ENCODE peak calls at places on chromosome 12, in ten cellular contexts. One of them, this sample, is unnamed.

GRCh38 chr12:30219047-30219446 is 435.3 kb upstream of the TMTC1 start:
- DNase-seq in HCT116: no peak
- DNase-seq in CD8-positive, alpha-beta memory T cell: no peak
- DNase-seq in cardiac muscle cell: no peak
- DNase-seq in pancreas: no peak
- DNase-seq in CD8-positive, alpha-beta T cell: no peak
- DNase-seq in keratinocyte: no peak
- DNase-seq in upper lobe of right lung: no peak
- DNase-seq in dorsolateral prefrontal cortex: no peak
- DNase-seq in CD4-positive, alpha-beta memory T cell: no peak
- DNase-seq in this sample: no peak

GRCh38 chr12:25648460-25648859 is 95.4 kb upstream of the LMNTD1 start:
- DNase-seq in cardiac muscle cell: peak
- DNase-seq in HCT116: peak
- DNase-seq in CD8-positive, alpha-beta T cell: no peak
- DNase-seq in pancreas: no peak
- DNase-seq in keratinocyte: no peak
- DNase-seq in CD4-positive, alpha-beta memory T cell: no peak
- DNase-seq in dorsolateral prefrontal cortex: no peak
- DNase-seq in CD8-positive, alpha-beta memory T cell: no peak
- DNase-seq in upper lobe of right lung: no peak
- DNase-seq in this sample: no peak

GRCh38 chr12:41556176-41556575 is 368.1 kb downstream of the PDZRN4 start:
- DNase-seq in upper lobe of right lung: no peak
- DNase-seq in dorsolateral prefrontal cortex: no peak
- DNase-seq in CD4-positive, alpha-beta memory T cell: no peak
- DNase-seq in keratinocyte: no peak
- DNase-seq in CD8-positive, alpha-beta T cell: no peak
- DNase-seq in HCT116: no peak
- DNase-seq in cardiac muscle cell: no peak
- DNase-seq in pancreas: no peak
- DNase-seq in CD8-positive, alpha-beta memory T cell: no peak
- DNase-seq in this sample: no peak

GRCh38 chr12:124045671-124046070 is 72.7 kb downstream of the ZNF664 start:
- DNase-seq in pancreas: no peak
- DNase-seq in upper lobe of right lung: no peak
- DNase-seq in cardiac muscle cell: no peak
- DNase-seq in CD8-positive, alpha-beta T cell: no peak
- DNase-seq in keratinocyte: no peak
- DNase-seq in CD8-positive, alpha-beta memory T cell: no peak
- DNase-seq in dorsolateral prefrontal cortex: peak
- DNase-seq in HCT116: no peak
- DNase-seq in CD4-positive, alpha-beta memory T cell: no peak
- DNase-seq in this sample: no peak

GRCh38 chr12:104454997-104455396 is 1.8 kb upstream of the CHST11 start:
- DNase-seq in HCT116: peak
- DNase-seq in dorsolateral prefrontal cortex: no peak
- DNase-seq in pancreas: no peak
- DNase-seq in CD8-positive, alpha-beta T cell: no peak
- DNase-seq in CD8-positive, alpha-beta memory T cell: no peak
- DNase-seq in cardiac muscle cell: peak
- DNase-seq in upper lobe of right lung: no peak
- DNase-seq in keratinocyte: peak
- DNase-seq in CD4-positive, alpha-beta memory T cell: no peak
- DNase-seq in this sample: no peak

GRCh38 chr12:130571734-130572133 is 144.4 kb downstream of the RIMBP2 start:
- DNase-seq in dorsolateral prefrontal cortex: no peak
- DNase-seq in CD8-positive, alpha-beta memory T cell: no peak
- DNase-seq in CD4-positive, alpha-beta memory T cell: no peak
- DNase-seq in pancreas: no peak
- DNase-seq in upper lobe of right lung: no peak
- DNase-seq in cardiac muscle cell: no peak
- DNase-seq in CD8-positive, alpha-beta T cell: no peak
- DNase-seq in keratinocyte: no peak
- DNase-seq in HCT116: no peak
- DNase-seq in this sample: no peak

GRCh38 chr12:57185906-57186508 is 30.6 kb upstream of the NXPH4 start:
- DNase-seq in cardiac muscle cell: no peak
- DNase-seq in keratinocyte: no peak
- DNase-seq in dorsolateral prefrontal cortex: no peak
- DNase-seq in upper lobe of right lung: no peak
- DNase-seq in HCT116: no peak
- DNase-seq in CD4-positive, alpha-beta memory T cell: no peak
- DNase-seq in CD8-positive, alpha-beta T cell: no peak
- DNase-seq in CD8-positive, alpha-beta memory T cell: no peak
- DNase-seq in pancreas: no peak
- DNase-seq in this sample: no peak

GRCh38 chr12:46585854-46586621 is 213.5 kb upstream of the SLC38A2 start:
- DNase-seq in HCT116: peak
- DNase-seq in cardiac muscle cell: peak
- DNase-seq in dorsolateral prefrontal cortex: no peak
- DNase-seq in keratinocyte: no peak
- DNase-seq in CD8-positive, alpha-beta T cell: peak
- DNase-seq in pancreas: peak
- DNase-seq in upper lobe of right lung: peak
- DNase-seq in CD8-positive, alpha-beta memory T cell: no peak
- DNase-seq in CD4-positive, alpha-beta memory T cell: peak
- DNase-seq in this sample: no peak

GRCh38 chr12:2959508-2960431 is 573 bp downstream of the TEAD4 start:
- DNase-seq in CD8-positive, alpha-beta T cell: no peak
- DNase-seq in dorsolateral prefrontal cortex: no peak
- DNase-seq in CD8-positive, alpha-beta memory T cell: no peak
- DNase-seq in CD4-positive, alpha-beta memory T cell: no peak
- DNase-seq in keratinocyte: no peak
- DNase-seq in pancreas: peak
- DNase-seq in HCT116: no peak
- DNase-seq in cardiac muscle cell: peak
- DNase-seq in upper lobe of right lung: peak
- DNase-seq in this sample: peak

GRCh38 chr12:89345830-89346740 is 6.2 kb downstream of the DUSP6 start:
- DNase-seq in dorsolateral prefrontal cortex: no peak
- DNase-seq in CD4-positive, alpha-beta memory T cell: peak
- DNase-seq in upper lobe of right lung: peak
- DNase-seq in CD8-positive, alpha-beta T cell: peak
- DNase-seq in HCT116: peak
- DNase-seq in CD8-positive, alpha-beta memory T cell: peak
- DNase-seq in pancreas: peak
- DNase-seq in keratinocyte: no peak
- DNase-seq in cardiac muscle cell: peak
- DNase-seq in this sample: peak

GRCh38 chr12:120532701-120533238 is 1.4 kb upstream of the RNF10 start:
- DNase-seq in HCT116: no peak
- DNase-seq in cardiac muscle cell: no peak
- DNase-seq in pancreas: no peak
- DNase-seq in CD4-positive, alpha-beta memory T cell: no peak
- DNase-seq in keratinocyte: no peak
- DNase-seq in upper lobe of right lung: no peak
- DNase-seq in CD8-positive, alpha-beta T cell: no peak
- DNase-seq in CD8-positive, alpha-beta memory T cell: no peak
- DNase-seq in dorsolateral prefrontal cortex: no peak
- DNase-seq in this sample: no peak

GRCh38 chr12:102962532-102962931 is 5.1 kb downstream of the ASCL1 start:
- DNase-seq in CD4-positive, alpha-beta memory T cell: no peak
- DNase-seq in upper lobe of right lung: no peak
- DNase-seq in HCT116: no peak
- DNase-seq in CD8-positive, alpha-beta memory T cell: no peak
- DNase-seq in pancreas: no peak
- DNase-seq in dorsolateral prefrontal cortex: no peak
- DNase-seq in cardiac muscle cell: no peak
- DNase-seq in CD8-positive, alpha-beta T cell: no peak
- DNase-seq in keratinocyte: no peak
- DNase-seq in this sample: no peak

GRCh38 chr12:77152623-77153193 is 87.3 kb upstream of the E2F7 start:
- DNase-seq in keratinocyte: no peak
- DNase-seq in CD8-positive, alpha-beta memory T cell: no peak
- DNase-seq in pancreas: no peak
- DNase-seq in CD4-positive, alpha-beta memory T cell: no peak
- DNase-seq in upper lobe of right lung: no peak
- DNase-seq in cardiac muscle cell: peak
- DNase-seq in dorsolateral prefrontal cortex: no peak
- DNase-seq in HCT116: peak
- DNase-seq in CD8-positive, alpha-beta T cell: no peak
- DNase-seq in this sample: no peak

GRCh38 chr12:119208626-119209061 is 29.9 kb downstream of the HSPB8 start:
- DNase-seq in CD8-positive, alpha-beta T cell: no peak
- DNase-seq in cardiac muscle cell: peak
- DNase-seq in CD4-positive, alpha-beta memory T cell: no peak
- DNase-seq in dorsolateral prefrontal cortex: no peak
- DNase-seq in keratinocyte: no peak
- DNase-seq in upper lobe of right lung: no peak
- DNase-seq in pancreas: peak
- DNase-seq in CD8-positive, alpha-beta memory T cell: no peak
- DNase-seq in HCT116: no peak
- DNase-seq in this sample: peak

GRCh38 chr12:67471810-67472209 is 176.7 kb upstream of the DYRK2 start:
- DNase-seq in CD8-positive, alpha-beta T cell: no peak
- DNase-seq in dorsolateral prefrontal cortex: no peak
- DNase-seq in HCT116: no peak
- DNase-seq in upper lobe of right lung: no peak
- DNase-seq in CD4-positive, alpha-beta memory T cell: no peak
- DNase-seq in pancreas: no peak
- DNase-seq in keratinocyte: no peak
- DNase-seq in cardiac muscle cell: peak
- DNase-seq in CD8-positive, alpha-beta memory T cell: no peak
- DNase-seq in this sample: no peak

GRCh38 chr12:51118706-51119105 is 35.3 kb upstream of the CSRNP2 start:
- DNase-seq in upper lobe of right lung: no peak
- DNase-seq in dorsolateral prefrontal cortex: no peak
- DNase-seq in HCT116: peak
- DNase-seq in CD4-positive, alpha-beta memory T cell: no peak
- DNase-seq in cardiac muscle cell: peak
- DNase-seq in CD8-positive, alpha-beta memory T cell: no peak
- DNase-seq in keratinocyte: peak
- DNase-seq in pancreas: no peak
- DNase-seq in CD8-positive, alpha-beta T cell: no peak
- DNase-seq in this sample: no peak

GRCh38 chr12:2813573-2814185 is 1.2 kb downstream of the ITFG2 start:
- DNase-seq in CD4-positive, alpha-beta memory T cell: peak
- DNase-seq in dorsolateral prefrontal cortex: no peak
- DNase-seq in CD8-positive, alpha-beta memory T cell: peak
- DNase-seq in CD8-positive, alpha-beta T cell: peak
- DNase-seq in cardiac muscle cell: peak
- DNase-seq in pancreas: no peak
- DNase-seq in HCT116: peak
- DNase-seq in upper lobe of right lung: no peak
- DNase-seq in keratinocyte: no peak
- DNase-seq in this sample: no peak

GRCh38 chr12:31650927-31651326 is 8.6 kb upstream of the ETFBKMT start:
- DNase-seq in CD4-positive, alpha-beta memory T cell: no peak
- DNase-seq in dorsolateral prefrontal cortex: no peak
- DNase-seq in pancreas: peak
- DNase-seq in CD8-positive, alpha-beta memory T cell: no peak
- DNase-seq in keratinocyte: no peak
- DNase-seq in cardiac muscle cell: peak
- DNase-seq in upper lobe of right lung: no peak
- DNase-seq in HCT116: no peak
- DNase-seq in CD8-positive, alpha-beta T cell: no peak
- DNase-seq in this sample: no peak
- H3K27ac ChIP-seq in CD4-positive, alpha-beta memory T cell: no peak
- H3K27ac ChIP-seq in dorsolateral prefrontal cortex: no peak
- H3K27ac ChIP-seq in pancreas: no peak
- H3K27ac ChIP-seq in CD8-positive, alpha-beta memory T cell: no peak
- H3K27ac ChIP-seq in keratinocyte: no peak
- H3K27ac ChIP-seq in cardiac muscle cell: peak
- H3K27ac ChIP-seq in upper lobe of right lung: no peak
- H3K27ac ChIP-seq in HCT116: no peak
- H3K27ac ChIP-seq in CD8-positive, alpha-beta T cell: no peak
- H3K27ac ChIP-seq in this sample: no peak

GRCh38 chr12:7068240-7068993 is 7.9 kb downstream of the C1S start:
- DNase-seq in cardiac muscle cell: peak
- DNase-seq in HCT116: no peak
- DNase-seq in CD4-positive, alpha-beta memory T cell: no peak
- DNase-seq in keratinocyte: no peak
- DNase-seq in dorsolateral prefrontal cortex: no peak
- DNase-seq in pancreas: no peak
- DNase-seq in CD8-positive, alpha-beta T cell: no peak
- DNase-seq in CD8-positive, alpha-beta memory T cell: no peak
- DNase-seq in upper lobe of right lung: no peak
- DNase-seq in this sample: no peak

GRCh38 chr12:7075518-7075917 is 15.0 kb downstream of the C1S start:
- DNase-seq in CD8-positive, alpha-beta memory T cell: no peak
- DNase-seq in CD4-positive, alpha-beta memory T cell: no peak
- DNase-seq in pancreas: no peak
- DNase-seq in keratinocyte: no peak
- DNase-seq in dorsolateral prefrontal cortex: no peak
- DNase-seq in cardiac muscle cell: no peak
- DNase-seq in HCT116: no peak
- DNase-seq in CD8-positive, alpha-beta T cell: no peak
- DNase-seq in upper lobe of right lung: no peak
- DNase-seq in this sample: no peak

GRCh38 chr12:7069386-7069785 is 8.9 kb downstream of the C1S start:
- DNase-seq in CD8-positive, alpha-beta T cell: no peak
- DNase-seq in upper lobe of right lung: no peak
- DNase-seq in dorsolateral prefrontal cortex: no peak
- DNase-seq in keratinocyte: no peak
- DNase-seq in cardiac muscle cell: no peak
- DNase-seq in CD4-positive, alpha-beta memory T cell: no peak
- DNase-seq in pancreas: no peak
- DNase-seq in HCT116: no peak
- DNase-seq in CD8-positive, alpha-beta memory T cell: no peak
- DNase-seq in this sample: no peak

GRCh38 chr12:7068994-7069346 is 8.5 kb downstream of the C1S start:
- DNase-seq in cardiac muscle cell: no peak
- DNase-seq in HCT116: no peak
- DNase-seq in CD4-positive, alpha-beta memory T cell: no peak
- DNase-seq in upper lobe of right lung: no peak
- DNase-seq in dorsolateral prefrontal cortex: no peak
- DNase-seq in CD8-positive, alpha-beta T cell: no peak
- DNase-seq in CD8-positive, alpha-beta memory T cell: no peak
- DNase-seq in pancreas: no peak
- DNase-seq in keratinocyte: no peak
- DNase-seq in this sample: no peak

GRCh38 chr12:7072024-7072423 is 11.5 kb downstream of the C1S start:
- DNase-seq in pancreas: no peak
- DNase-seq in CD4-positive, alpha-beta memory T cell: no peak
- DNase-seq in keratinocyte: no peak
- DNase-seq in upper lobe of right lung: no peak
- DNase-seq in CD8-positive, alpha-beta T cell: no peak
- DNase-seq in cardiac muscle cell: no peak
- DNase-seq in dorsolateral prefrontal cortex: no peak
- DNase-seq in CD8-positive, alpha-beta memory T cell: no peak
- DNase-seq in HCT116: no peak
- DNase-seq in this sample: no peak
- H3K4me3 ChIP-seq in pancreas: no peak
- H3K4me3 ChIP-seq in CD4-positive, alpha-beta memory T cell: no peak
- H3K4me3 ChIP-seq in keratinocyte: no peak
- H3K4me3 ChIP-seq in upper lobe of right lung: no peak
- H3K4me3 ChIP-seq in CD8-positive, alpha-beta T cell: no peak
- H3K4me3 ChIP-seq in cardiac muscle cell: no peak
- H3K4me3 ChIP-seq in dorsolateral prefrontal cortex: no peak
- H3K4me3 ChIP-seq in CD8-positive, alpha-beta memory T cell: no peak
- H3K4me3 ChIP-seq in HCT116: no peak
- H3K4me3 ChIP-seq in this sample: no peak

GRCh38 chr12:109871678-109872314 is 8.5 kb downstream of the GLTP start:
- DNase-seq in keratinocyte: no peak
- DNase-seq in pancreas: no peak
- DNase-seq in CD4-positive, alpha-beta memory T cell: no peak
- DNase-seq in CD8-positive, alpha-beta T cell: no peak
- DNase-seq in upper lobe of right lung: no peak
- DNase-seq in CD8-positive, alpha-beta memory T cell: no peak
- DNase-seq in HCT116: no peak
- DNase-seq in cardiac muscle cell: no peak
- DNase-seq in dorsolateral prefrontal cortex: no peak
- DNase-seq in this sample: no peak
- H3K27ac ChIP-seq in keratinocyte: no peak
- H3K27ac ChIP-seq in pancreas: no peak
- H3K27ac ChIP-seq in CD4-positive, alpha-beta memory T cell: no peak
- H3K27ac ChIP-seq in CD8-positive, alpha-beta T cell: no peak
- H3K27ac ChIP-seq in upper lobe of right lung: no peak
- H3K27ac ChIP-seq in CD8-positive, alpha-beta memory T cell: no peak
- H3K27ac ChIP-seq in HCT116: no peak
- H3K27ac ChIP-seq in cardiac muscle cell: no peak
- H3K27ac ChIP-seq in dorsolateral prefrontal cortex: peak
- H3K27ac ChIP-seq in this sample: no peak

GRCh38 chr12:106552228-106552627 is 30.6 kb upstream of the RFX4 start:
- DNase-seq in cardiac muscle cell: no peak
- DNase-seq in CD4-positive, alpha-beta memory T cell: no peak
- DNase-seq in CD8-positive, alpha-beta memory T cell: no peak
- DNase-seq in pancreas: no peak
- DNase-seq in keratinocyte: no peak
- DNase-seq in upper lobe of right lung: no peak
- DNase-seq in CD8-positive, alpha-beta T cell: no peak
- DNase-seq in dorsolateral prefrontal cortex: no peak
- DNase-seq in HCT116: no peak
- DNase-seq in this sample: no peak
- H3K4me3 ChIP-seq in cardiac muscle cell: no peak
- H3K4me3 ChIP-seq in CD4-positive, alpha-beta memory T cell: no peak
- H3K4me3 ChIP-seq in CD8-positive, alpha-beta memory T cell: no peak
- H3K4me3 ChIP-seq in pancreas: no peak
- H3K4me3 ChIP-seq in keratinocyte: no peak
- H3K4me3 ChIP-seq in upper lobe of right lung: no peak
- H3K4me3 ChIP-seq in CD8-positive, alpha-beta T cell: no peak
- H3K4me3 ChIP-seq in dorsolateral prefrontal cortex: no peak
- H3K4me3 ChIP-seq in HCT116: no peak
- H3K4me3 ChIP-seq in this sample: no peak